ENCODE peak calls at places on chromosomes 2 and 18, in four cellular contexts. Z is GM12878, P is H1, J is HepG2. W is an unnamed sample. For H3K9me3, the result is how much of the 10 kb centered on the place peaks cover.

GRCh38 chr2:85277416-85278158 is 50.2 kb downstream of the TGOLN2 start:
- DNase-seq in Z (no peak), P (no peak), J (no peak), W (no peak)

GRCh38 chr18:8389391-8390340 is 219.6 kb upstream of the RAB12 start:
- DNase-seq in Z (no peak), P (peak), J (peak), W (peak)

GRCh38 chr2:238129166-238130010 is 9.1 kb upstream of the KLHL30 start:
- DNase-seq in Z (no peak), P (no peak), J (no peak), W (no peak)

GRCh38 chr18:70417847-70418246 is 129.0 kb downstream of the SOCS6 start:
- DNase-seq in Z (no peak), P (no peak), J (no peak), W (no peak)

GRCh38 chr18:61414116-61414515 is 80.9 kb downstream of the CDH20 start:
- DNase-seq in Z (no peak), P (no peak), J (no peak), W (no peak)

GRCh38 chr18:74478876-74479275 is 17.3 kb upstream of the CNDP2 start:
- DNase-seq in Z (no peak), P (no peak), J (no peak), W (no peak)

GRCh38 chr2:39629646-39630045 is 36.1 kb upstream of the TMEM178A start:
- DNase-seq in Z (no peak), P (no peak), J (no peak), W (no peak)

GRCh38 chr2:10174173-10174572 is 51.6 kb downstream of the RRM2 start:
- DNase-seq in Z (no peak), P (no peak), J (no peak), W (no peak)

GRCh38 chr18:51383711-51384110 is 186.2 kb upstream of the MEX3C start:
- DNase-seq in Z (no peak), P (no peak), J (no peak), W (no peak)

GRCh38 chr18:21265971-21266673 is 24.1 kb downstream of the GREB1L start:
- DNase-seq in Z (no peak), P (no peak), J (no peak), W (no peak)

GRCh38 chr18:2953935-2954641 is 58.9 kb downstream of the LPIN2 start:
- DNase-seq in Z (no peak), P (no peak), J (peak), W (no peak)

GRCh38 chr18:69759046-69759445 is 188.6 kb downstream of the CD226 start:
- DNase-seq in Z (no peak), P (no peak), J (no peak), W (no peak)

GRCh38 chr2:9268310-9269081 is 61.9 kb downstream of the ASAP2 start:
- DNase-seq in Z (no peak), P (no peak), J (no peak), W (no peak)

GRCh38 chr2:127193948-127194267 is 26.2 kb downstream of the CYP27C1 start:
- DNase-seq in Z (no peak), P (no peak), J (no peak), W (no peak)

GRCh38 chr2:55958756-55959155 is 35.2 kb upstream of the EFEMP1 start:
- DNase-seq in Z (no peak), P (no peak), J (no peak), W (no peak)

GRCh38 chr2:230162981-230163380 is 56.8 kb downstream of the SP110 start:
- DNase-seq in Z (no peak), P (no peak), J (no peak), W (no peak)

GRCh38 chr2:42848270-42848669 is 55.9 kb upstream of the HAAO start:
- DNase-seq in Z (no peak), P (no peak), J (no peak), W (no peak)

GRCh38 chr2:194867328-194867727 is 789.7 kb upstream of the SLC39A10 start:
- DNase-seq in Z (no peak), P (no peak), J (no peak), W (no peak)

GRCh38 chr2:212974692-212975091 is 176.7 kb downstream of the IKZF2 start:
- DNase-seq in Z (no peak), P (no peak), J (no peak), W (no peak)

GRCh38 chr2:7925506-7925905 is 756.4 kb upstream of the ID2 start:
- DNase-seq in Z (no peak), P (no peak), J (no peak), W (no peak)

GRCh38 chr18:3603460-3604259 is 153.7 kb downstream of the TGIF1 start:
- DNase-seq in Z (no peak), P (no peak), J (peak), W (peak)

GRCh38 chr18:4813708-4814107 is 358.6 kb upstream of the DLGAP1 start:
- DNase-seq in Z (no peak), P (no peak), J (no peak), W (no peak)

GRCh38 chr2:20135631-20136050 is 84.2 kb upstream of the LAPTM4A start:
- DNase-seq in Z (no peak), P (peak), J (peak), W (peak)

GRCh38 chr18:67219821-67220220 is 296.7 kb downstream of the DSEL start:
- DNase-seq in Z (no peak), P (no peak), J (no peak), W (no peak)

GRCh38 chr2:168997113-168997512 is 34.0 kb downstream of the ABCB11 start:
- DNase-seq in Z (no peak), P (no peak), J (no peak), W (no peak)

GRCh38 chr18:62976227-62976626 is 260.9 kb downstream of the PHLPP1 start:
- DNase-seq in Z (no peak), P (no peak), J (no peak), W (no peak)

GRCh38 chr2:53787255-53787910 is 539 bp downstream of the ERLEC1 start:
- DNase-seq in Z (no peak), P (no peak), J (peak), W (no peak)

GRCh38 chr2:176997074-176997791 is 215.4 kb upstream of the HNRNPA3 start:
- DNase-seq in Z (peak), P (no peak), J (peak), W (no peak)

GRCh38 chr18:56173542-56174220 is 464.7 kb downstream of the TXNL1 start:
- DNase-seq in Z (no peak), P (no peak), J (no peak), W (no peak)

GRCh38 chr2:55885944-55886281 is 37.7 kb downstream of the EFEMP1 start:
- DNase-seq in Z (no peak), P (no peak), J (no peak), W (no peak)

GRCh38 chr2:149955201-149955600 is 367.6 kb upstream of the MMADHC start:
- DNase-seq in Z (no peak), P (no peak), J (no peak), W (no peak)

GRCh38 chr2:239654266-239654665 is 253.4 kb upstream of the HDAC4 start:
- DNase-seq in Z (no peak), P (no peak), J (no peak), W (no peak)

GRCh38 chr18:58407649-58408407 is 221.1 kb downstream of the ALPK2 start:
- DNase-seq in Z (no peak), P (no peak), J (peak), W (no peak)

GRCh38 chr2:232142049-232142448 is 180.5 kb downstream of the DIS3L2 start:
- DNase-seq in Z (no peak), P (no peak), J (peak), W (peak)

GRCh38 chr2:148670773-148671172 is 26.2 kb downstream of the EPC2 start:
- DNase-seq in Z (no peak), P (no peak), J (no peak), W (no peak)

GRCh38 chr2:119520696-119521436 is 3.4 kb downstream of the SCTR start:
- DNase-seq in Z (no peak), P (no peak), J (no peak), W (no peak)

GRCh38 chr2:211035548-211036185 is 479.3 kb downstream of the CPS1 start:
- DNase-seq in Z (no peak), P (no peak), J (peak), W (peak)

GRCh38 chr2:84938194-84938879 is 32.6 kb upstream of the KCMF1 start:
- DNase-seq in Z (peak), P (no peak), J (peak), W (no peak)

GRCh38 chr2:66030553-66030952 is 404.4 kb upstream of the MEIS1 start:
- DNase-seq in Z (no peak), P (no peak), J (peak), W (peak)

GRCh38 chr2:36707050-36707449 is 10.5 kb downstream of the VIT start:
- DNase-seq in Z (no peak), P (no peak), J (no peak), W (no peak)

DNA sequence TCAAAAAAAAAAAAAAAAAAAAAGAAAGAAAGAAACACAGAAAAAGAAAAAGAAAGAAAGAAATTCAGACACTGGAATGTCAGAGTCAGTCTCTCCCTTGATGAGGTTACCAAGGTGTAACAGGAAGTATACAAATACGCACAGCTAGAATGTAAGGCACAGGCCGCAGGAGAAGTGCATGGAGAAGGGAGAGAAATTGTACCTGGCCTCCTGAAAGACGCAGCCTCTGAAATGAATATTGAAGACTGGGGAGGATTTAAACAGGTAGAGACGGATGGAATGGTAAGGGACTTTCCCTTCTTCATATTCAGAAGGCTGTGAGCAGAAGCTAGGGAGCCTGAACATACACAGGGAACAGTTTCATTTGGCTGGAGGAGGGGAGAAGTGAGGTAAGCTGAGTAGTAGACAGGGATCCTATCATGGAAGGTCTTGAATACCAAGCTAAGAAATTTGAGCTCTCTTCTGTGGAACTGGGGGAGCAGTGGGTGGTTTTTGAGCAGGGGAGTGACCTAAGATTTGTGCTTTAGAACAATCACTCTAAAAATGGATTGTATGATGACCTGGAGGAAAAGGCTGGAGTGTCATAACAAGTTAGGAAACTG is 112.7 kb downstream of the ANKRD44 start:
- DNase-seq in Z (no peak), P (no peak), J (no peak), W (no peak)
- H3K4me3 ChIP-seq in Z (peak), P (no peak), J (no peak), W (no peak)

GRCh38 chr2:96867756-96868554 is 1.9 kb downstream of the SEMA4C start:
- DNase-seq in Z (no peak), P (no peak), J (no peak), W (no peak)
- TF ChIP-seq SUZ12 in Z (no peak), P (no peak), J (no peak), W (no peak)

DNA sequence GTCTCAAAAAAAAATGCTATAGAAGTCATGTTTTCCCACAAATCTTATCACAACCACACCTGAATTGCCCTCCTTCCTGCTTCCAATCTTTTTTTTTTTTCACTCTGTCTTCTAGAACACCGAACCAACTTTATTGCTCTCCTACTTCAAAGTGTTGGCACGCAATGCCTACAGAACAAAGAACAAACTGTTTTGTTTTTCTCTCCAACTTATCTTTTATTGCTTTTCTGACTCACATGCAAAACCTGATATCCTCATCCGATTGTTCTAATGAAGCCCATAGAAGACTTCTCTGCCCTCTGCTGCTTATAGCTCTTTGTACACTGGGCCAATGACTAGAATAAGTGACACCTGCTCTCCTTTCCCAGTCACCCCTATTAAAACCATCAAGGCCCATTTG is 602.8 kb downstream of the EPHA4 start:
- DNase-seq in Z (no peak), P (no peak), J (no peak), W (no peak)
- H3K9me3 ChIP-seq in Z (under half), P (under half), J (under half), W (under half)

GRCh38 chr18:50268022-50268747 is 1.9 kb upstream of the CFAP53 start:
- DNase-seq in Z (peak), P (peak), J (no peak), W (peak)
- H3K4me3 ChIP-seq in Z (peak), P (peak), J (no peak), W (peak)

DNA sequence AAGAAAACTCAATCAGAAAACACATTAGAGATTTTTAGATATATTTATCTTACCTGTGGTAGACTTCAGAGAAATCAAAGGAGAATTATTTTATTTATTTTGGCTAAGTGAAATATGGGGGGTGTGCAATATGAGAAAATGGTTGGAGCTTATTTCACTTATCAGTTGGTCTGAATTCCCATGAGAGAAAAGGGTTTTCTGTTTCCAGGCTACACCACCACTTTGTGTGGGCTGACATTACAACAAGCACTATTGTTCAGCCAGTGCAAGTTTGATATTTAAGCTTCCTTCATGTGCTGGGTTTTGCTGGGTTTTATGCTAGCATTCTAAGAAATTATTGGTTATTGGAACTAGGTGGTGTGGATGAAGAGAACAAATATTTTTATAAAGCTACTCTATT is 33.5 kb downstream of the RMND5A start:
- DNase-seq in Z (no peak), P (no peak), J (no peak), W (no peak)
- TF ChIP-seq SUZ12 in Z (no peak), P (no peak), J (no peak), W (no peak)

GRCh38 chr2:83602753-83603152 is 856.3 kb downstream of the SUCLG1 start:
- DNase-seq in Z (no peak), P (no peak), J (no peak), W (no peak)

GRCh38 chr2:83594261-83594660 is 864.8 kb downstream of the SUCLG1 start:
- DNase-seq in Z (no peak), P (no peak), J (no peak), W (no peak)

GRCh38 chr2:83594841-83595720 is 864.0 kb downstream of the SUCLG1 start:
- DNase-seq in Z (no peak), P (no peak), J (no peak), W (no peak)

GRCh38 chr2:83596592-83597339 is 862.3 kb downstream of the SUCLG1 start:
- DNase-seq in Z (no peak), P (no peak), J (no peak), W (no peak)
- H3K9me3 ChIP-seq in Z (under half), P (under half), J (half or more), W (under half)

GRCh38 chr18:26279428-26279827 is 53.2 kb downstream of the TAF4B start:
- DNase-seq in Z (no peak), P (no peak), J (no peak), W (no peak)
- H3K4me3 ChIP-seq in Z (no peak), P (no peak), J (no peak), W (no peak)

GRCh38 chr2:11775384-11775783 is 29.0 kb downstream of the LPIN1 start:
- DNase-seq in Z (peak), P (no peak), J (no peak), W (no peak)

GRCh38 chr2:11778923-11779757 is 32.7 kb downstream of the LPIN1 start:
- DNase-seq in Z (no peak), P (peak), J (peak), W (peak)

GRCh38 chr2:11774600-11774999 is 28.2 kb downstream of the LPIN1 start:
- DNase-seq in Z (no peak), P (no peak), J (no peak), W (no peak)

GRCh38 chr2:11777886-11778415 is 31.5 kb downstream of the LPIN1 start:
- DNase-seq in Z (no peak), P (no peak), J (no peak), W (no peak)

GRCh38 chr2:11777066-11777782 is 30.8 kb downstream of the LPIN1 start:
- DNase-seq in Z (no peak), P (no peak), J (no peak), W (no peak)
- TF ChIP-seq SUZ12 in Z (no peak), P (no peak), J (no peak), W (no peak)

GRCh38 chr2:13135856-13136255 is 419.1 kb downstream of the TRIB2 start:
- DNase-seq in Z (no peak), P (no peak), J (no peak), W (no peak)

GRCh38 chr2:13141315-13141714 is 424.6 kb downstream of the TRIB2 start:
- DNase-seq in Z (no peak), P (no peak), J (no peak), W (no peak)

GRCh38 chr2:13135369-13135768 is 418.6 kb downstream of the TRIB2 start:
- DNase-seq in Z (no peak), P (no peak), J (no peak), W (no peak)

GRCh38 chr2:13137679-13138078 is 420.9 kb downstream of the TRIB2 start:
- DNase-seq in Z (no peak), P (no peak), J (no peak), W (no peak)
- H3K9me3 ChIP-seq in Z (under half), P (under half), J (half or more), W (under half)

GRCh38 chr2:46643951-46644350 is 164.6 kb downstream of the TMEM247 start:
- DNase-seq in Z (no peak), P (no peak), J (no peak), W (no peak)

GRCh38 chr2:46647041-46647440 is 167.7 kb downstream of the TMEM247 start:
- DNase-seq in Z (no peak), P (peak), J (no peak), W (no peak)

GRCh38 chr2:46644690-46645385 is 165.5 kb downstream of the TMEM247 start:
- DNase-seq in Z (no peak), P (no peak), J (no peak), W (no peak)

GRCh38 chr2:46643493-46643892 is 164.1 kb downstream of the TMEM247 start:
- DNase-seq in Z (no peak), P (no peak), J (no peak), W (no peak)

DNA sequence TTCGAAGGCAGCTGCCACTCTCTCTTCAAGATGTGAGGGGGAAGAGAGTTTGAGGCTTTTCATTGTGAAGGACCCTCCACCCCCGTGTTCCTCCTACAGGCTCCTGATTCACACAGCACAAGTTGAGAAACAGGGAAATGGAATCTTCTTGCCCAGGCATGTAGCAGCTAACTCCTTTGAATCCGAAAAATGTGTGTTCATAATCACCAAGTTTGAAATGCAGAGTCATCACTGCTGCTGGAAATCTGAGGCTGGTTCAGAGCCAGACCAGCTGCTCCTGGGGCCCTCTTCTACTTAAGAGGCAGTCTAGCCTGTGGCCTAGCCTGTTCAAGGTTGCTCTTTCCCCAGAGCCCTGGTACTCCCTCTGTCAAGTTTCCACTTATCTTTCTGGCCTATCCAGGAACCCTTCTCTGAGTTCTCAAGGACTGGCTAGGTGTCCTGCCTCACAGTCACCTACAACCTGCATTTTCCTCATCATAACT is 166.4 kb downstream of the TMEM247 start:
- DNase-seq in Z (no peak), P (peak), J (no peak), W (no peak)
- H3K4me3 ChIP-seq in Z (no peak), P (no peak), J (no peak), W (no peak)